ENCODE peak calls at places on chromosomes 13 and 19, in nine cellular contexts. N is activated T-cell treated with anti-CD3 and anti-CD28 coated beads for 1 hour; E is naive thymus-derived CD8-positive, alpha-beta T cell; P is stimulated activated effector memory CD8-positive, alpha-beta T cell treated with anti-CD3 and anti-CD28 coated beads, Interleukin-12 subunit alpha, Interleukin-12 subunit beta, amount 100 ng/mL, for 72 hours; W is GM23338; A is small intestine; J is GM20000; V is stimulated activated CD8-positive, alpha-beta memory T cell treated with anti-CD3 and anti-CD28 coated beads, Interleukin-2, amount 100 ng/mL, for 1 hour; O is EL. M is an unnamed sample.

GRCh38 chr13:50071399-50071798 is 56.2 kb downstream of the KCNRG start:
- DNase-seq in A (no peak), V (no peak), E (no peak), P (no peak), O (no peak), W (no peak), J (no peak), N (no peak), M (no peak)

GRCh38 chr19:35150445-35150844 is 4.1 kb upstream of the FXYD5 start:
- DNase-seq in V (no peak), O (no peak), A (no peak), W (no peak), P (no peak), E (no peak), J (no peak), N (no peak), M (no peak)

GRCh38 chr19:52542984-52543664 is 15.7 kb downstream of the ZNF808 start:
- DNase-seq in P (peak; percentile 15), J (peak; percentile 7), E (peak; percentile 38), W (no peak), O (peak; percentile 6), N (no peak), A (peak; percentile 11), V (peak; percentile 11), M (no peak)

GRCh38 chr13:102911336-102911735 is 65.5 kb downstream of the ERCC5 start:
- DNase-seq in V (no peak), E (no peak), W (no peak), O (no peak), N (no peak), P (no peak), J (no peak), A (no peak), M (no peak)

GRCh38 chr19:2888739-2889224 is 11.9 kb upstream of the ZNF57 start:
- DNase-seq in A (no peak), O (no peak), W (peak; percentile 64), E (peak; percentile 35), V (no peak), N (peak; percentile 27), P (peak; percentile 12), J (no peak), M (no peak)

GRCh38 chr19:33064778-33065550 is at the start of gene RHPN2:
- DNase-seq in W (peak; percentile 80), O (peak; percentile 84), N (peak; percentile 20), V (no peak), E (peak; percentile 15), J (peak; percentile 97), A (peak; percentile 92), P (peak; percentile 32), M (peak; percentile 62)

GRCh38 chr13:97018029-97018819 is 23.9 kb upstream of the OXGR1 start:
- DNase-seq in O (peak; percentile 53), P (no peak), V (no peak), W (peak; percentile 75), N (no peak), A (peak; percentile 71), E (peak; percentile 26), J (peak; percentile 45), M (no peak)

GRCh38 chr19:42191855-42192254 is 25.6 kb downstream of the DEDD2 start:
- DNase-seq in P (no peak), W (no peak), A (peak; percentile 99), J (no peak), N (no peak), E (no peak), V (no peak), O (peak; percentile 74), M (peak; percentile 81)

GRCh38 chr19:4909172-4909896 is at the start of gene UHRF1:
- DNase-seq in E (no peak), O (peak; percentile 79), A (peak; percentile 11), W (peak; percentile 44), N (no peak), V (no peak), J (peak; percentile 89), P (peak; percentile 49), M (no peak)

GRCh38 chr19:11195169-11195568 is 2.2 kb downstream of the KANK2 start:
- DNase-seq in V (no peak), J (no peak), W (no peak), E (no peak), A (no peak), O (peak; percentile 35), P (no peak), N (no peak), M (no peak)

GRCh38 chr13:74695021-74695800 is 561.0 kb upstream of the KLF12 start:
- DNase-seq in E (no peak), P (no peak), A (no peak), W (no peak), O (no peak), J (no peak), V (no peak), N (no peak), M (no peak)

GRCh38 chr19:47886010-47886559 is at the start of gene SULT2A1:
- DNase-seq in J (no peak), V (no peak), A (peak; percentile 86), P (no peak), O (no peak), N (no peak), E (no peak), W (no peak), M (no peak)

GRCh38 chr13:91111476-91112190 is 235.9 kb upstream of the MIR17HG start:
- DNase-seq in P (no peak), N (no peak), W (no peak), J (no peak), A (no peak), E (no peak), O (no peak), V (no peak), M (no peak)

GRCh38 chr19:47324502-47324901 is 7.5 kb upstream of the C5AR2 start:
- DNase-seq in V (no peak), N (no peak), W (no peak), O (no peak), P (no peak), A (no peak), J (no peak), E (no peak), M (no peak)

M was measured in ureter.